ENCODE peak calls at places on chromosome 22, in seven cellular contexts. R, C, T, X, G, Q and W are unnamed samples.

GRCh38 chr22:37148031-37148651 is 1.6 kb downstream of the IL2RB start:
- DNase-seq in R (no peak), C (no peak), T (peak), X (no peak), G (no peak), Q (no peak), W (no peak)

GRCh38 chr22:45629469-45630089 is 42.1 kb upstream of the ATXN10 start:
- DNase-seq in R (no peak), C (no peak), T (no peak), X (no peak), G (no peak), Q (no peak), W (no peak)

GRCh38 chr22:45268167-45268957 is 16.4 kb upstream of the UPK3A start:
- DNase-seq in R (no peak), C (no peak), T (peak), X (no peak), G (no peak), Q (no peak), W (no peak)

GRCh38 chr22:29154364-29155048 is 51.2 kb upstream of the EMID1 start:
- DNase-seq in R (peak), C (no peak), T (peak), X (peak), G (peak), Q (peak), W (peak)

GRCh38 chr22:40410731-40411505 is 40.5 kb downstream of the SGSM3 start:
- DNase-seq in R (no peak), C (no peak), T (no peak), X (no peak), G (no peak), Q (no peak), W (no peak)

GRCh38 chr22:26432619-26433311 is 3.7 kb downstream of the ASPHD2 start:
- DNase-seq in R (no peak), C (no peak), T (no peak), X (no peak), G (no peak), Q (no peak), W (no peak)

GRCh38 chr22:47000888-47001287 is 238.4 kb downstream of the TBC1D22A start:
- DNase-seq in R (no peak), C (no peak), T (no peak), X (no peak), G (no peak), Q (no peak), W (no peak)

GRCh38 chr22:49968313-49968830 is 7.8 kb downstream of the PIM3 start:
- DNase-seq in R (no peak), C (no peak), T (peak), X (no peak), G (no peak), Q (no peak), W (no peak)

GRCh38 chr22:40308999-40309578 is 37.2 kb upstream of the ADSL start:
- DNase-seq in R (no peak), C (no peak), T (no peak), X (no peak), G (no peak), Q (no peak), W (no peak)

GRCh38 chr22:35376728-35377472 is 4.0 kb upstream of the HMOX1 start:
- DNase-seq in R (no peak), C (peak), T (peak), X (peak), G (peak), Q (no peak), W (peak)

GRCh38 chr22:46348099-46348695 is 12.7 kb downstream of the TRMU start:
- DNase-seq in R (no peak), C (no peak), T (no peak), X (no peak), G (no peak), Q (no peak), W (no peak)

GRCh38 chr22:20988573-20989322 is 6.7 kb downstream of the LZTR1 start:
- DNase-seq in R (no peak), C (no peak), T (no peak), X (no peak), G (no peak), Q (no peak), W (no peak)

GRCh38 chr22:47035443-47035881 is 273.0 kb downstream of the TBC1D22A start:
- DNase-seq in R (no peak), C (no peak), T (peak), X (no peak), G (no peak), Q (no peak), W (no peak)

GRCh38 chr22:20747223-20747622 is 26.7 kb upstream of the SERPIND1 start:
- DNase-seq in R (no peak), C (no peak), T (no peak), X (no peak), G (no peak), Q (no peak), W (no peak)

GRCh38 chr22:25193130-25193529 is 6.5 kb upstream of the CRYBB3 start:
- DNase-seq in R (no peak), C (no peak), T (no peak), X (no peak), G (no peak), Q (no peak), W (no peak)

GRCh38 chr22:46738961-46739870 is 1.2 kb upstream of the CERK start:
- DNase-seq in R (no peak), C (no peak), T (peak), X (peak), G (no peak), Q (no peak), W (peak)